ENCODE peak calls at places on chromosomes 1 and 21, in six cellular contexts. One of them, this sample, is unnamed.

GRCh38 chr1:29933110-29933509 is 696.8 kb downstream of the PTPRU start:
- DNase-seq in stimulated activated CD8-positive, alpha-beta memory T cell treated with anti-CD3 and anti-CD28 coated beads, Interleukin-4, amount 100 ng/mL, for 48 hours: no peak
- DNase-seq in lung: no peak
- DNase-seq in GM23248: peak
- DNase-seq in NCI-H1105: peak
- DNase-seq in T-helper 1 cell: no peak
- DNase-seq in this sample: no peak

GRCh38 chr21:45283019-45283610 is 4.6 kb downstream of the POFUT2 start:
- DNase-seq in GM23248: no peak
- DNase-seq in lung: no peak
- DNase-seq in NCI-H1105: no peak
- DNase-seq in T-helper 1 cell: no peak
- DNase-seq in stimulated activated CD8-positive, alpha-beta memory T cell treated with anti-CD3 and anti-CD28 coated beads, Interleukin-4, amount 100 ng/mL, for 48 hours: no peak
- DNase-seq in this sample: peak

GRCh38 chr1:6461237-6461530 is 4.8 kb downstream of the TNFRSF25 start:
- DNase-seq in stimulated activated CD8-positive, alpha-beta memory T cell treated with anti-CD3 and anti-CD28 coated beads, Interleukin-4, amount 100 ng/mL, for 48 hours: no peak
- DNase-seq in lung: no peak
- DNase-seq in GM23248: peak
- DNase-seq in NCI-H1105: no peak
- DNase-seq in T-helper 1 cell: no peak
- DNase-seq in this sample: no peak

GRCh38 chr1:41390171-41390570 is 28.9 kb downstream of the FOXO6 start:
- DNase-seq in NCI-H1105: peak
- DNase-seq in GM23248: no peak
- DNase-seq in T-helper 1 cell: no peak
- DNase-seq in stimulated activated CD8-positive, alpha-beta memory T cell treated with anti-CD3 and anti-CD28 coated beads, Interleukin-4, amount 100 ng/mL, for 48 hours: no peak
- DNase-seq in lung: no peak
- DNase-seq in this sample: no peak

GRCh38 chr1:244545511-244545910 is 84.4 kb downstream of the CATSPERE start:
- DNase-seq in stimulated activated CD8-positive, alpha-beta memory T cell treated with anti-CD3 and anti-CD28 coated beads, Interleukin-4, amount 100 ng/mL, for 48 hours: no peak
- DNase-seq in T-helper 1 cell: no peak
- DNase-seq in lung: no peak
- DNase-seq in NCI-H1105: no peak
- DNase-seq in GM23248: no peak
- DNase-seq in this sample: no peak

GRCh38 chr21:45983981-45984551 is 2.5 kb downstream of the COL6A1 start:
- DNase-seq in stimulated activated CD8-positive, alpha-beta memory T cell treated with anti-CD3 and anti-CD28 coated beads, Interleukin-4, amount 100 ng/mL, for 48 hours: no peak
- DNase-seq in NCI-H1105: peak
- DNase-seq in T-helper 1 cell: peak
- DNase-seq in GM23248: peak
- DNase-seq in lung: no peak
- DNase-seq in this sample: no peak

GRCh38 chr1:155009742-155010141 is 7.1 kb downstream of the ZBTB7B start:
- DNase-seq in stimulated activated CD8-positive, alpha-beta memory T cell treated with anti-CD3 and anti-CD28 coated beads, Interleukin-4, amount 100 ng/mL, for 48 hours: no peak
- DNase-seq in lung: no peak
- DNase-seq in T-helper 1 cell: no peak
- DNase-seq in NCI-H1105: no peak
- DNase-seq in GM23248: no peak
- DNase-seq in this sample: no peak

GRCh38 chr1:23692308-23692871 is 784 bp downstream of the RPL11 start:
- DNase-seq in stimulated activated CD8-positive, alpha-beta memory T cell treated with anti-CD3 and anti-CD28 coated beads, Interleukin-4, amount 100 ng/mL, for 48 hours: peak
- DNase-seq in lung: no peak
- DNase-seq in T-helper 1 cell: no peak
- DNase-seq in NCI-H1105: no peak
- DNase-seq in GM23248: peak
- DNase-seq in this sample: no peak

GRCh38 chr21:25639167-25639921 is at the start of gene JAM2:
- DNase-seq in GM23248: peak
- DNase-seq in stimulated activated CD8-positive, alpha-beta memory T cell treated with anti-CD3 and anti-CD28 coated beads, Interleukin-4, amount 100 ng/mL, for 48 hours: peak
- DNase-seq in lung: no peak
- DNase-seq in T-helper 1 cell: peak
- DNase-seq in NCI-H1105: peak
- DNase-seq in this sample: no peak

GRCh38 chr1:85654066-85654782 is 54.0 kb downstream of the ZNHIT6 start:
- DNase-seq in lung: no peak
- DNase-seq in T-helper 1 cell: no peak
- DNase-seq in GM23248: peak
- DNase-seq in stimulated activated CD8-positive, alpha-beta memory T cell treated with anti-CD3 and anti-CD28 coated beads, Interleukin-4, amount 100 ng/mL, for 48 hours: no peak
- DNase-seq in NCI-H1105: no peak
- DNase-seq in this sample: no peak

GRCh38 chr1:6467224-6467623 is 1.3 kb upstream of the TNFRSF25 start:
- DNase-seq in NCI-H1105: no peak
- DNase-seq in T-helper 1 cell: no peak
- DNase-seq in GM23248: no peak
- DNase-seq in lung: no peak
- DNase-seq in stimulated activated CD8-positive, alpha-beta memory T cell treated with anti-CD3 and anti-CD28 coated beads, Interleukin-4, amount 100 ng/mL, for 48 hours: no peak
- DNase-seq in this sample: no peak

This sample was measured in stomach.